ENCODE peak calls at places on chromosomes 11 and 22, in eight cellular contexts. O is NCI-H774; Q is adrenal gland; P is HFF-Myc; B is stimulated activated CD4-positive, alpha-beta T cell treated with anti-CD3 and anti-CD28 coated beads, Interleukin-4, amount 100 ng/mL, for 48 hours; D is fibroblast of mammary gland; K is foreskin fibroblast; F is amniotic stem cell. L is an unnamed sample.

GRCh38 chr11:2265396-2265795 is 5.0 kb downstream of the ASCL2 start:
- DNase-seq in O (no peak), Q (peak; percentile 53), P (no peak), B (no peak), D (no peak), K (no peak), F (no peak), L (no peak)

GRCh38 chr22:24471570-24471969 is 23.6 kb upstream of the UPB1 start:
- DNase-seq in O (no peak), Q (peak; percentile 75), P (no peak), B (no peak), D (peak; percentile 79), K (no peak), F (no peak), L (no peak)

GRCh38 chr22:37979782-37980181 is 4.6 kb downstream of the SOX10 start:
- DNase-seq in O (no peak), Q (no peak), P (no peak), B (no peak), D (no peak), K (no peak), F (no peak), L (no peak)

GRCh38 chr11:121894581-121894980 is 221.4 kb downstream of the BLID start:
- DNase-seq in O (no peak), Q (no peak), P (no peak), B (no peak), D (peak; percentile 59), K (peak; percentile 47), F (no peak), L (no peak)

GRCh38 chr11:8906629-8907028 is 4.4 kb upstream of the AKIP1 start:
- DNase-seq in O (peak; percentile 7), Q (no peak), P (no peak), B (no peak), D (peak; percentile 85), K (peak; percentile 45), F (peak; percentile 31), L (no peak)

GRCh38 chr11:5288912-5289525 is 12.7 kb downstream of the OR51B4 start:
- DNase-seq in O (no peak), Q (no peak), P (no peak), B (no peak), D (peak; percentile 19), K (no peak), F (no peak), L (no peak)

GRCh38 chr22:31530816-31531180 is 34.5 kb downstream of the SFI1 start:
- DNase-seq in O (no peak), Q (no peak), P (no peak), B (no peak), D (no peak), K (no peak), F (peak; percentile 54), L (no peak)

GRCh38 chr22:27270818-27271510 is 530.6 kb downstream of the MN1 start:
- DNase-seq in O (no peak), Q (no peak), P (no peak), B (no peak), D (no peak), K (no peak), F (no peak), L (no peak)

GRCh38 chr11:100105605-100106358 is 581.3 kb upstream of the ARHGAP42 start:
- DNase-seq in O (peak; percentile 61), Q (no peak), P (no peak), B (no peak), D (no peak), K (no peak), F (no peak), L (peak; percentile 73)

GRCh38 chr11:60852060-60852638 is 3.6 kb downstream of the PTGDR2 start:
- DNase-seq in O (no peak), Q (no peak), P (no peak), B (no peak), D (no peak), K (no peak), F (no peak), L (no peak)

GRCh38 chr11:17208257-17208999 is 642 bp upstream of the PIK3C2A start:
- DNase-seq in O (peak; percentile 79), Q (peak; percentile 86), P (peak; percentile 35), B (peak; percentile 22), D (peak; percentile 63), K (no peak), F (no peak), L (peak; percentile 91)

L was measured in NCI-H526.